ENCODE peak calls at places on chromosomes 1 and 21, in five cellular contexts. I is OCI-LY7; H is HFF-Myc; U is NCI-H1092 treated with DMSO at 0.1 percent for 48 hours; C is stimulated activated CD8-positive, alpha-beta memory T cell treated with anti-CD3 and anti-CD28 coated beads, Interleukin-15, amount 100 ng/mL, for 4 hours. G is an unnamed sample.

GRCh38 chr1:87805661-87806376 is 477.1 kb downstream of the LMO4 start:
- DNase-seq in I (no peak), H (peak; percentile 81), U (no peak), C (no peak), G (no peak)

GRCh38 chr21:38311091-38311490 is 54.3 kb downstream of the KCNJ15 start:
- DNase-seq in I (no peak), H (no peak), U (peak; percentile 99), C (no peak), G (no peak)

GRCh38 chr1:63873751-63874150 is 99.9 kb downstream of the ROR1 start:
- DNase-seq in I (no peak), H (no peak), U (no peak), C (no peak), G (no peak)

GRCh38 chr1:54500030-54500389 is 48.0 kb upstream of the ACOT11 start:
- DNase-seq in I (no peak), H (no peak), U (no peak), C (no peak), G (no peak)

GRCh38 chr1:61318319-61319125 is 236.2 kb downstream of the NFIA start:
- DNase-seq in I (no peak), H (peak; percentile 43), U (no peak), C (no peak), G (no peak)

GRCh38 chr1:26961826-26962225 is 1.6 kb upstream of the KDF1 start:
- DNase-seq in I (no peak), H (peak; percentile 96), U (no peak), C (no peak), G (no peak)

GRCh38 chr1:205998457-205999241 is 4.5 kb downstream of the RAB7B start:
- DNase-seq in I (no peak), H (no peak), U (no peak), C (no peak), G (peak; percentile 62)

GRCh38 chr1:17119744-17120482 is 662 bp upstream of the PADI2 start:
- DNase-seq in I (peak; percentile 36), H (no peak), U (no peak), C (no peak), G (no peak)

GRCh38 chr1:68745006-68745405 is 248.1 kb upstream of the DEPDC1 start:
- DNase-seq in I (no peak), H (no peak), U (peak; percentile 29), C (no peak), G (no peak)

GRCh38 chr21:32329776-32330175 is 31.1 kb downstream of the MRAP start:
- DNase-seq in I (no peak), H (no peak), U (no peak), C (no peak), G (no peak)

GRCh38 chr1:185096531-185096930 is 51.2 kb downstream of the RNF2 start:
- DNase-seq in I (no peak), H (no peak), U (no peak), C (no peak), G (no peak)

GRCh38 chr1:192010406-192010805 is 147.9 kb upstream of the RGS18 start:
- DNase-seq in I (no peak), H (no peak), U (no peak), C (no peak), G (no peak)

GRCh38 chr1:167333114-167333513 is 112.4 kb downstream of the POU2F1 start:
- DNase-seq in I (peak; percentile 36), H (no peak), U (no peak), C (no peak), G (no peak)

GRCh38 chr1:68974447-68974846 is 477.6 kb upstream of the DEPDC1 start:
- DNase-seq in I (no peak), H (no peak), U (no peak), C (no peak), G (no peak)

GRCh38 chr1:238404921-238405320 is 514.2 kb upstream of the ZP4 start:
- DNase-seq in I (no peak), H (no peak), U (no peak), C (no peak), G (no peak)

GRCh38 chr1:7940745-7941436 is at the start of gene TNFRSF9:
- DNase-seq in I (no peak), H (no peak), U (no peak), C (peak; percentile 79), G (no peak)

GRCh38 chr1:74247881-74248528 is 12.8 kb downstream of the TNNI3K start:
- DNase-seq in I (no peak), H (no peak), U (no peak), C (no peak), G (no peak)

G was measured in mesenteric fat pad.